ENCODE peak calls at places on chromosomes 13 and 19, in ten cellular contexts. L is BE2C; F is psoas muscle; K is Karpas-422; H is CD8-positive, alpha-beta T cell; D is tibial nerve; W is left lung; E is heart left ventricle; N is adipocyte; I is osteoblast. M is an unnamed sample. For H3K4me1, the result is how much of the 10 kb centered on the place peaks cover.

GRCh38 chr19:58356971-58357797 is 3.9 kb upstream of the A1BG start:
- DNase-seq in W (peak), N (no peak), K (no peak), I (peak), L (no peak), E (no peak), F (no peak), D (no peak), H (no peak), M (no peak)

GRCh38 chr13:44271915-44272341 is 101.7 kb upstream of the SERP2 start:
- DNase-seq in L (peak), D (peak), H (no peak), W (no peak), E (peak), I (peak), K (no peak), N (peak), F (peak), M (no peak)

GRCh38 chr19:18112989-18113478 is 15.5 kb downstream of the MAST3 start:
- DNase-seq in W (peak), L (peak), K (peak), F (peak), D (peak), E (peak), I (peak), H (peak), N (peak), M (peak)

GRCh38 chr13:51645154-51645650 is 60.9 kb downstream of the WDFY2 start:
- DNase-seq in D (no peak), W (no peak), H (no peak), N (peak), F (no peak), E (no peak), K (peak), I (peak), L (no peak), M (no peak)

GRCh38 chr19:17680235-17680722 is 7.9 kb downstream of the UNC13A start:
- DNase-seq in K (no peak), I (peak), N (peak), H (peak), L (peak), E (peak), F (peak), D (peak), W (peak), M (peak)

GRCh38 chr19:44701228-44701627 is 2.3 kb downstream of the CEACAM16 start:
- DNase-seq in N (no peak), E (no peak), K (no peak), H (no peak), L (no peak), I (peak), W (no peak), F (no peak), D (no peak), M (no peak)

GRCh38 chr13:112158961-112159360 is 92.0 kb downstream of the SOX1 start:
- DNase-seq in N (no peak), K (no peak), L (no peak), D (no peak), H (no peak), F (no peak), I (no peak), E (no peak), W (no peak), M (peak)

GRCh38 chr13:25192489-25192888 is 20.4 kb upstream of the AMER2 start:
- DNase-seq in D (no peak), L (no peak), F (no peak), K (no peak), N (no peak), W (no peak), I (no peak), E (no peak), H (no peak), M (no peak)

GRCh38 chr13:79402074-79402635 is 3.9 kb downstream of the RBM26 start:
- DNase-seq in H (no peak), K (no peak), I (no peak), W (no peak), N (peak), E (no peak), D (no peak), L (no peak), F (no peak), M (no peak)

GRCh38 chr19:18764591-18765051 is 26.5 kb downstream of the COMP start:
- DNase-seq in D (no peak), I (peak), L (no peak), W (no peak), N (no peak), H (no peak), F (no peak), E (no peak), K (no peak), M (no peak)

GRCh38 chr13:51000058-51000457 is 90.5 kb downstream of the RNASEH2B start:
- DNase-seq in D (no peak), L (no peak), K (no peak), F (no peak), W (no peak), E (no peak), N (no peak), H (no peak), I (no peak), M (no peak)

GRCh38 chr13:30737511-30738342 is 2.4 kb downstream of the ALOX5AP start:
- DNase-seq in F (no peak), K (peak), I (peak), W (no peak), E (peak), N (no peak), D (no peak), H (no peak), L (no peak), M (peak)

GRCh38 chr13:26540319-26540718 is 17.2 kb upstream of the WASF3 start:
- DNase-seq in W (no peak), I (no peak), E (no peak), N (peak), K (no peak), H (no peak), F (peak), L (no peak), D (no peak), M (no peak)

GRCh38 chr13:112832811-112833210 is 136.2 kb upstream of the MCF2L start:
- DNase-seq in K (no peak), E (no peak), N (no peak), L (no peak), I (no peak), F (no peak), D (no peak), W (no peak), H (no peak), M (peak)

GRCh38 chr19:5166262-5166661 is 174.3 kb downstream of the PTPRS start:
- DNase-seq in N (peak), F (no peak), H (no peak), K (no peak), D (no peak), I (peak), L (no peak), W (no peak), E (no peak), M (no peak)

DNA sequence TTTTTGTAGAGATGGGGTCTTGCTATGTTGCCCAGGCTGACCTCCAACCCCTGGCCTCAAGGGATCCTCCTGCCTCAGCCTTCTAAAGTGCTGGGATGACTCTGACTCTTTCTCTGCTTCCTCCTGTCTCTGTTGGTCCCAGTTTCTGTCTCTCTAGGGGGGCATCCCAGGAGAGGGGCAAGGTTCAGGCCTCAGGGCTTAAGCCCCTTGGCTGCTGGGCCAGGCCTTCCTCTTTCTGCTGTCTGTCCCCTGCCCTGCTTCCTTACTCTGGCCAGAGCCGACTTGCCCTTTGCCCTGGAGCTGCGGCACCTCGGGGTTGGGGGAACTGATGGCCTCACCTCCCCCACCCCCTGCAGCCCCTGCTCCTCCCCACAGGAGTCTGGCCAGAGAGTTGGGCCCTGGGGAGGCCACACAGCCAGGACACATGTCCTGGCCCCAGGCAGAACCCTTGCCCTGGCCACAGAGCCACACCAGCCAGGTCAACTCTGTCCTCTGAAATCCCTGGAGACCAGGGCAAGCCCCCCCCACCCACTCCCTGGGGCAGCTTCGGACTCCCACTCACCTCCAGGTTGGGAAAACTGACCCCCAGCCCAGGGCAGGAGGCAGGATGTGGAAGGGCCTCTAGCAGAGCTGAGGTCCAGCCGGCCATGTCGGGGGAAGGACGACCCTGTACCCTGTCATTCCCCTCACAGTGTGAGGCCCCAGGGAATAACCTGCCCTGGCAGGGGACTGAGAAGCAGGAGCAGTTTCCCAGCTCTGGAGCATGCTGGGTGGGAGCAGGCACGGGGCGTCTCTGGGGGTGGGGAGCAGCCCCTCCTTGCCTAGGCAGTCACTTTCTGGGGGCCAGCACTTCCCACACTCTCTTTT is 23.7 kb downstream of the CEBPA start:
- DNase-seq in E (no peak), F (no peak), W (peak), H (no peak), D (no peak), N (no peak), K (no peak), I (no peak), L (peak), M (no peak)
- H3K4me1 ChIP-seq in E (under half), F (under half), W (under half), H (under half), D (under half), N (half or more), K (under half), I (under half), L (under half), M (under half)

GRCh38 chr19:30070198-30070969 is 128.3 kb downstream of the URI1 start:
- DNase-seq in D (no peak), L (no peak), I (peak), F (peak), H (no peak), E (peak), N (no peak), W (no peak), K (no peak), M (no peak)
- H3K4me3 ChIP-seq in D (no peak), L (no peak), I (no peak), F (no peak), H (no peak), E (no peak), N (no peak), W (no peak), K (no peak), M (no peak)

DNA sequence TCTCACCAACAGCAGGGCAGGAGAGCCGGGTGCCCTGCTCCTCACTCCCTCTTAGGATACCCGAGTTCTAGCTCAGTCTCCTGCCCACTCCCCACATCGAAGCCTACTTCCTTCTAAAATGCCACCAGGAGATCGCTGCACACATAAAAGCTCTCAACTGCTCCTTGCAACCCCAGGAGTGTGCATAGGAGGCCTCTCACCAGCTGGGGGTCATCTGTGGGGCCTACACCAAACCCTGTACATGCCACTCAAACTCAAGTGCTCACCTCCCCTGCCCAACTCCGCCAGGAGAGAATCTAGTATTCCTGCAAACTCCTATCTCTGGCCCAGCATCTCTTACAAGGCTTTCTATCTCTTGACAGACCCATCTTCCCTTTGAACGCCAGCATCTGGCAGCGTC is 2.8 kb downstream of the SGTA start:
- DNase-seq in D (no peak), W (no peak), N (no peak), H (no peak), E (no peak), I (no peak), L (no peak), K (no peak), F (no peak), M (no peak)
- H3K4me1 ChIP-seq in D (under half), W (under half), N (under half), H (under half), E (half or more), I (under half), L (under half), K (half or more), F (half or more), M (under half)

DNA sequence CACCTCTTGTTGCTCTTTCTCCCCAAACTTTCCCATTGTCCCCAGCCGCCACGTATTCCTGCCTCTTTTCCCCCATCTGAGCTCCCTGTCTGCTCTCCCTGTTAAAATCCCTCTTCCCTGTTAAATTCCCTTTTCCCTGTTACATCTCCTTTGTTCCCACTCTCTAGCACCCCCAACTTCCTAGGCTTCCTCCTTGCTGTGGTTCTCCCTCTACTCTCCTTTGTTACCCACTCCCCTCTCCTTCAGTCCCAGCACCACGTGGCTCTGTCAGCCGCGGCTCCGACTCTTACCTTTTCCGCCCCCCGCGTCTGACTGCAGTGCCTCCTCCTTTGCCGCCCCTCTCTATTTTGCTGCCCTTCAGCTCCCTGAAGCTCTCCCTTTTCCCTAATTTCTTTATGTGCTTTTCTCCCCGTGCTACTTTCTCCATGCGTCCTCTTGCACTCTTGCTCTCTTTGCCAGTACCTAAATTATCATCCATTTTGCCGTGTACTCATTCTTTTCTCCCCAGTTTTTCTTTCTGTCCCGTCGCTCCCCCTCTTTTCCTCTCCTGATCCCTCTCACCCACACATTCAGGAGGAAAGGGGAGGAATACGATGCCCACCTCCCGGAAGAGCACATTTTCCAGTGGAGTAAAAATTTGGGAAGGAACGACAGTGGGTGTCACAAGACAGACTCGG is 986 bp downstream of the ZNF616 start:
- DNase-seq in N (peak), D (peak), F (no peak), W (peak), E (peak), H (peak), I (no peak), K (peak), L (peak), M (peak)
- H3K4me3 ChIP-seq in N (peak), D (peak), F (peak), W (peak), E (peak), H (peak), I (peak), K (peak), L (peak), M (peak)

GRCh38 chr19:48812094-48812929 is 1.5 kb upstream of the BCAT2 start:
- DNase-seq in I (peak), F (peak), N (peak), E (peak), D (peak), K (peak), H (peak), W (peak), L (peak), M (peak)

GRCh38 chr19:48807590-48808308 is 3.1 kb downstream of the BCAT2 start:
- DNase-seq in D (no peak), I (no peak), W (no peak), E (no peak), F (no peak), N (no peak), H (no peak), L (no peak), K (peak), M (no peak)

GRCh38 chr19:48806818-48807589 is 3.8 kb downstream of the BCAT2 start:
- DNase-seq in I (no peak), D (no peak), E (no peak), F (peak), K (peak), N (no peak), L (peak), H (no peak), W (no peak), M (no peak)

GRCh38 chr19:48813123-48813911 is 2.5 kb upstream of the BCAT2 start:
- DNase-seq in W (no peak), I (peak), L (no peak), E (no peak), H (no peak), K (peak), D (no peak), F (peak), N (no peak), M (no peak)

DNA sequence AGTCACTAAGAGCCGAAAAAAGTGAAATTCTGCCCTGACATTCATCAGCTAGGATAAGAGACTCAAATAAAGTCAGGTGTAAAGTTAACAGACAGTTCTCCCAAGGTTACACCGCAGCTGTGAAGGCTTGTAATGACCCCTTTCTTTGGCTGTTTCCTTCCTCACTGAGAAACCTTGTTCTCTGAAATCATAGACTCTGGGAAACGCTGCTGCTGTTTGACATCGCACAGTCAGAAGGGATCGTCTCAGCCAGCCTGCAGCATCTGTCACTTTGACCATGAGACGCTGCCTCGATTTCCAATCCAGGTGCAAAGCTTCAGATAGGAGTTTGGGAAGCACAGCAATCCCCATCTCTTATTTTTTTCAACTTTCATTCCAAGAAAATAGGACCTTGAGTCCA is 678 bp downstream of the BCAT2 start:
- DNase-seq in W (no peak), H (no peak), F (no peak), N (peak), L (no peak), D (no peak), I (no peak), K (peak), E (no peak), M (no peak)
- H3K4me1 ChIP-seq in W (under half), H (under half), F (under half), N (under half), L (under half), D (under half), I (under half), K (under half), E (under half), M (under half)

GRCh38 chr13:23560571-23561089 is 9.6 kb upstream of the TNFRSF19 start:
- DNase-seq in L (no peak), D (no peak), F (no peak), H (no peak), I (no peak), E (no peak), K (no peak), W (no peak), N (no peak), M (no peak)

GRCh38 chr13:23557043-23557442 is 13.2 kb upstream of the TNFRSF19 start:
- DNase-seq in L (no peak), N (no peak), K (no peak), W (no peak), D (no peak), E (no peak), I (no peak), F (no peak), H (no peak), M (no peak)

GRCh38 chr13:23557733-23558132 is 12.5 kb upstream of the TNFRSF19 start:
- DNase-seq in I (no peak), H (no peak), F (no peak), D (no peak), L (no peak), N (no peak), W (no peak), K (no peak), E (no peak), M (no peak)

GRCh38 chr13:23561261-23561660 is 9.0 kb upstream of the TNFRSF19 start:
- DNase-seq in D (no peak), I (no peak), E (no peak), H (no peak), W (no peak), K (no peak), N (no peak), L (no peak), F (no peak), M (no peak)

GRCh38 chr13:23558675-23559536 is 11.3 kb upstream of the TNFRSF19 start:
- DNase-seq in W (no peak), D (peak), I (peak), K (no peak), N (peak), L (peak), E (no peak), F (peak), H (no peak), M (peak)
- H3K4me3 ChIP-seq in W (no peak), D (no peak), I (peak), K (no peak), N (peak), L (peak), E (peak), F (peak), H (no peak), M (no peak)

GRCh38 chr19:34357431-34357830 is 7.6 kb upstream of the GPI start:
- DNase-seq in W (peak), K (no peak), E (no peak), D (no peak), F (peak), I (no peak), L (no peak), N (no peak), H (no peak), M (no peak)
- H3K4me1 ChIP-seq in W (under half), K (under half), E (under half), D (under half), F (under half), I (under half), L (under half), N (under half), H (under half), M (under half)

GRCh38 chr19:56290104-56290503 is 17.6 kb downstream of the EDDM13 start:
- DNase-seq in E (no peak), F (no peak), K (no peak), W (no peak), L (no peak), N (no peak), D (no peak), I (no peak), H (no peak), M (no peak)
- H3K4me3 ChIP-seq in E (no peak), F (no peak), K (no peak), W (no peak), L (no peak), N (no peak), D (no peak), I (no peak), H (no peak), M (no peak)